ENCODE peak calls at places on chromosomes 13 and 19, in four cellular contexts. G is fibroblast of mammary gland, C is stomach, B is testis. Y is an unnamed sample.

GRCh38 chr19:31338069-31338767 is 11.0 kb downstream of the TSHZ3 start:
- DNase-seq in G (peak), C (no peak), B (peak), Y (peak)

GRCh38 chr19:10808937-10809655 is 26.9 kb downstream of the TMED1 start:
- DNase-seq in G (peak), C (peak), B (no peak), Y (peak)

GRCh38 chr13:20993661-20994440 is 67.5 kb downstream of the LATS2 start:
- DNase-seq in G (peak), C (no peak), B (peak), Y (peak)

GRCh38 chr19:35295792-35296462 is 4.0 kb downstream of the MAG start:
- DNase-seq in G (no peak), C (no peak), B (no peak), Y (no peak)

GRCh38 chr19:51030631-51031030 is 4.2 kb downstream of the KLK12 start:
- DNase-seq in G (no peak), C (no peak), B (no peak), Y (no peak)

GRCh38 chr13:50441141-50441540 is 402.4 kb downstream of the DLEU7 start:
- DNase-seq in G (no peak), C (no peak), B (no peak), Y (peak)

GRCh38 chr13:106488075-106488474 is 47.4 kb downstream of the EFNB2 start:
- DNase-seq in G (no peak), C (no peak), B (no peak), Y (no peak)

GRCh38 chr19:55640043-55640576 is 692 bp upstream of the ZNF580 start:
- DNase-seq in G (peak), C (peak), B (peak), Y (peak)

GRCh38 chr13:97417698-97418097 is 16.3 kb upstream of the RAP2A start:
- DNase-seq in G (no peak), C (no peak), B (no peak), Y (no peak)

GRCh38 chr13:98581971-98582702 is 5.2 kb upstream of the STK24 start:
- DNase-seq in G (peak), C (no peak), B (no peak), Y (peak)

GRCh38 chr19:51380379-51380778 is 7.4 kb downstream of the LIM2 start:
- DNase-seq in G (no peak), C (no peak), B (no peak), Y (no peak)

GRCh38 chr19:37986048-37986750 is 79.2 kb downstream of the SIPA1L3 start:
- DNase-seq in G (no peak), C (no peak), B (no peak), Y (no peak)

GRCh38 chr13:112842343-112842856 is 126.6 kb upstream of the MCF2L start:
- DNase-seq in G (peak), C (no peak), B (peak), Y (no peak)

GRCh38 chr19:1070931-1071791 is 4.2 kb downstream of the ARHGAP45 start:
- DNase-seq in G (no peak), C (no peak), B (no peak), Y (no peak)

GRCh38 chr13:99926014-99926731 is 45.4 kb downstream of the ZIC5 start:
- DNase-seq in G (peak), C (peak), B (peak), Y (peak)

GRCh38 chr13:23953860-23954512 is 56.7 kb upstream of the C1QTNF9B start:
- DNase-seq in G (no peak), C (no peak), B (peak), Y (no peak)

GRCh38 chr19:8973501-8974091 is 36.6 kb downstream of the MUC16 start:
- DNase-seq in G (no peak), C (no peak), B (peak), Y (no peak)

GRCh38 chr13:35797244-35797643 is 320.8 kb upstream of the MAB21L1 start:
- DNase-seq in G (no peak), C (no peak), B (no peak), Y (no peak)

GRCh38 chr13:47831265-47831664 is 169.8 kb downstream of the SUCLA2 start:
- DNase-seq in G (peak), C (no peak), B (no peak), Y (peak)

GRCh38 chr13:100173203-100173602 is 84.3 kb downstream of the PCCA start:
- DNase-seq in G (no peak), C (no peak), B (no peak), Y (no peak)

GRCh38 chr13:79593611-79594275 is 112.8 kb downstream of the NDFIP2 start:
- DNase-seq in G (peak), C (no peak), B (no peak), Y (peak)

GRCh38 chr13:111167290-111167689 is 52.2 kb downstream of the ARHGEF7 start:
- DNase-seq in G (no peak), C (no peak), B (no peak), Y (no peak)

GRCh38 chr13:65864039-65864438 is 1366.1 kb downstream of the PCDH9 start:
- DNase-seq in G (no peak), C (no peak), B (no peak), Y (no peak)

GRCh38 chr13:42575938-42576337 is 2.0 kb downstream of the TNFSF11 start:
- DNase-seq in G (no peak), C (no peak), B (no peak), Y (no peak)

GRCh38 chr13:97254809-97255208 is 32.7 kb downstream of the MBNL2 start:
- DNase-seq in G (peak), C (no peak), B (no peak), Y (peak)

GRCh38 chr19:42440357-42441046 is 2.2 kb downstream of the CXCL17 start:
- DNase-seq in G (peak), C (peak), B (peak), Y (peak)

GRCh38 chr19:23381114-23381513 is 14.2 kb downstream of the ZNF91 start:
- DNase-seq in G (no peak), C (no peak), B (no peak), Y (no peak)

GRCh38 chr19:41449079-41449864 is 6.3 kb downstream of the ERICH4 start:
- DNase-seq in G (peak), C (peak), B (peak), Y (peak)

GRCh38 chr13:87671031-87671823 is at the start of gene SLITRK5:
- DNase-seq in G (peak), C (peak), B (peak), Y (peak)
- H3K4me3 ChIP-seq in G (peak), C (peak), B (peak), Y (peak)

DNA sequence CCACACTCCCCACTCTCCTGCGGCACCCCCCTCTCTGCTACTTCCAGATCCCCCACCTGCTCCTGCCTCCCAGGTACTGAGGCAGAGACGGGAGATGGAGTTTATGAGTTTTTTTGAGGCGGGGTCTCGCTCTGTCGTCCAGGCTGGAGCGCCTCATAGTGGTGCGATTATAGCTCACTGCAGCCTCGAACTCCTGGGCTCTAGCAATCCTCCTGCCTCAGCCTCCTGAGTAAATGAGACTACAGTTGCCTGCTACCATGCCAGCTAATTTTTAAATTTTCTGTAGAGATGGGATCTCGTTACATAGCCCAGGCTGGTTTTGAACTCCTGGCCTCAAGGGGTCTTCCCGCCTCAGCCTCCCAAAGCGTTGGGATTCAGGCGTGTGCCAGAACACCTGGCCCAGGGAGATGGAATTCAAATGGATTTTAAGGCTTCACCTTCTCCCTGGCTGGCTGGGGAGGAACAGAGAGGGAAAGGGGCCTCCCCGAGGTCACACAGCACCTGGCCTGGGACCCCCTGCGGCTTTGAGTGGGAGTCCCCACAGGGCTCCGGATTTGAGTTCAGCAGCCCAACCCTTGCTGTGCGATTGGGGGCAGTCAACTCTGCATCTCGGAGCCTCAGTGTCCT is 19.5 kb upstream of the TNFAIP8L1 start:
- DNase-seq in G (no peak), C (no peak), B (no peak), Y (no peak)
- TF ChIP-seq CTCF in G (no peak), C (no peak), B (no peak), Y (no peak)

DNA sequence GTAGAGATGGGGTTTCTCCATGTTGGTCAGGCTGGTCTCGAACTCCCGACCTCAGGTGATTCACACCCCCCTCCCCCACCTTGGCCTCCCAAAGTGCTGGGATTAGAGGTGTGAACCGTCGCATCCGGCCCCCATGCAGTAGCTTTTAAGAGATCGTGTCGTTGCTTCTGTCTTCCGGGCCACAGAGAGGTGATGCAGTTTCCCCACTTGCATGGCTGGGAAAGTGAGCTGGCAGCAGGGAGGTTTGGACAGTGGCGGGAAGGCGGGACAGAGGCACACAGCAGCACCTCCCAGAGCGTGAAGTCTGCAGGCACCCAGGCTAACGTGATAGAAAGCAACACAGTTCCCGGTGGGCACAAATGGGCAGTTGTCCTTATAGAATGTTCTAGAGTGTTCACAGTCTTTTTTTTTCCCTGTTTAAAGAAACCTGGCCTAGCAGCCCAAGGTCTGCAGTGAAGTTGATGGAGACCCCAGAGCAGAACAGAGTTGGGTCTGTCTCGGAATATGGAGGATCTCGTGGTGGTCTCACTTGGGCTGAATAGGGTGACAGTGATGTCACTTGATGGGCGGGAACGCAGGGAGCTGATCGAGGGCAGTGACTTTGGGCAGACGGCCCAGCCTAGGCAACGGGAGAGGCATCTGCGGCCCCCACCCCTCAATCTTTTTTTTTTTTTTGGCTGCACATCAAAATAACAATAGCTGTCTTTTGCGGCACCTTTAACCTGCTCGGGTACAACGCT is 4.9 kb downstream of the UHRF1 start:
- DNase-seq in G (no peak), C (no peak), B (no peak), Y (no peak)
- H3K4me3 ChIP-seq in G (no peak), C (no peak), B (no peak), Y (no peak)

GRCh38 chr19:14320253-14320652 is 61.0 kb upstream of the ADGRE5 start:
- DNase-seq in G (no peak), C (no peak), B (no peak), Y (no peak)

GRCh38 chr19:14318873-14319272 is 62.4 kb upstream of the ADGRE5 start:
- DNase-seq in G (no peak), C (no peak), B (peak), Y (no peak)

GRCh38 chr19:14310055-14310454 is 71.2 kb upstream of the ADGRE5 start:
- DNase-seq in G (no peak), C (no peak), B (no peak), Y (no peak)

GRCh38 chr19:14317157-14317556 is 64.1 kb upstream of the ADGRE5 start:
- DNase-seq in G (no peak), C (no peak), B (no peak), Y (no peak)

GRCh38 chr19:14315433-14315832 is 65.8 kb upstream of the ADGRE5 start:
- DNase-seq in G (no peak), C (no peak), B (no peak), Y (no peak)
- TF ChIP-seq CTCF in G (no peak), C (no peak), B (no peak), Y (peak)

GRCh38 chr19:52660981-52661380 is 22.8 kb upstream of the ZNF83 start:
- DNase-seq in G (peak), C (no peak), B (no peak), Y (peak)
- H3K4me3 ChIP-seq in G (no peak), C (no peak), B (no peak), Y (no peak)

GRCh38 chr19:46992699-46993535 is 26.7 kb upstream of the NPAS1 start:
- DNase-seq in G (no peak), C (no peak), B (peak), Y (no peak)

GRCh38 chr19:46998445-46999142 is 21.0 kb upstream of the NPAS1 start:
- DNase-seq in G (peak), C (no peak), B (no peak), Y (no peak)

GRCh38 chr19:46994141-46994686 is 25.4 kb upstream of the NPAS1 start:
- DNase-seq in G (no peak), C (no peak), B (no peak), Y (no peak)

GRCh38 chr19:46993622-46994021 is 26.0 kb upstream of the NPAS1 start:
- DNase-seq in G (no peak), C (no peak), B (no peak), Y (no peak)

DNA sequence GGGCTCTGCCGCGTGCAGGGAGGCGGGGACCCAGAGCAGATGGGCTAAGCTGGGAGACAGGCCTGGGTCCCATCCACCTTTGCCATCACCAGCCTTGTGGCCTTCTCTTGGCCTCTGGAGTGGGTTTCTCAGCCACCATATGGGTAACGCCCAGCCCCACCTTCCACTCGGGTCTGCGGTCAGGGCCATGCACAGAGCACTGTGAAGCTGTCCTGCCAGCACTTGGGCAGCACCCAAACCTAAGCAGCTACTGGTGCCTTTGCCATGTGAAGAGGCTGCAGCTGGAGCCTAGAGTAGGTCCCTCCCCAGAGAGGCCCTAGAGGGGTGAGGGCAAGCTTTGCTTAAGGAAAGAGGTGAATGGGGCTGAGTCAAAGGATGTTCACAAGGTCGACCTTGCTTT is 24.1 kb upstream of the NPAS1 start:
- DNase-seq in G (no peak), C (no peak), B (no peak), Y (no peak)
- TF ChIP-seq CTCF in G (no peak), C (no peak), B (no peak), Y (no peak)

DNA sequence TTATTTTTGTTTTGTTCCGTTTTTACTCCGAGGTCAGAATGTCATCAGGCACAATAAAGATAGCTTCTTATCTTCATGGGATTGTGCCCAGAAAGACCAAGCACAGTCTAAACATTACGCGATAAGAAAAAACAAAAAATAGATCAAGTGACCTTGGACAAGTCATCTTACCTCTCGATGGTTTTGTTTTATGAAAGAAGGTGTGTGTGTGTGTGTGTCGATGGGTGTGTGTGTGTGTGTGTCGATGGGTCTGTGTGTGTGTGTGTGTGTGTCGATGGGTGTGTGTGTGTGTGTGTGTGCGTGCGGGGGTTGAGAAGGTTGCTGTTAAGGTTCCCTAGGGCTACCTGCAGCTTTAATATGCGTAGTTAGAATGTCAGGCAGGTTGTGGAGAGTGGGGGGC is 616 bp upstream of the ATP8A2 start:
- DNase-seq in G (no peak), C (no peak), B (no peak), Y (no peak)
- H3K4me3 ChIP-seq in G (no peak), C (no peak), B (no peak), Y (no peak)

DNA sequence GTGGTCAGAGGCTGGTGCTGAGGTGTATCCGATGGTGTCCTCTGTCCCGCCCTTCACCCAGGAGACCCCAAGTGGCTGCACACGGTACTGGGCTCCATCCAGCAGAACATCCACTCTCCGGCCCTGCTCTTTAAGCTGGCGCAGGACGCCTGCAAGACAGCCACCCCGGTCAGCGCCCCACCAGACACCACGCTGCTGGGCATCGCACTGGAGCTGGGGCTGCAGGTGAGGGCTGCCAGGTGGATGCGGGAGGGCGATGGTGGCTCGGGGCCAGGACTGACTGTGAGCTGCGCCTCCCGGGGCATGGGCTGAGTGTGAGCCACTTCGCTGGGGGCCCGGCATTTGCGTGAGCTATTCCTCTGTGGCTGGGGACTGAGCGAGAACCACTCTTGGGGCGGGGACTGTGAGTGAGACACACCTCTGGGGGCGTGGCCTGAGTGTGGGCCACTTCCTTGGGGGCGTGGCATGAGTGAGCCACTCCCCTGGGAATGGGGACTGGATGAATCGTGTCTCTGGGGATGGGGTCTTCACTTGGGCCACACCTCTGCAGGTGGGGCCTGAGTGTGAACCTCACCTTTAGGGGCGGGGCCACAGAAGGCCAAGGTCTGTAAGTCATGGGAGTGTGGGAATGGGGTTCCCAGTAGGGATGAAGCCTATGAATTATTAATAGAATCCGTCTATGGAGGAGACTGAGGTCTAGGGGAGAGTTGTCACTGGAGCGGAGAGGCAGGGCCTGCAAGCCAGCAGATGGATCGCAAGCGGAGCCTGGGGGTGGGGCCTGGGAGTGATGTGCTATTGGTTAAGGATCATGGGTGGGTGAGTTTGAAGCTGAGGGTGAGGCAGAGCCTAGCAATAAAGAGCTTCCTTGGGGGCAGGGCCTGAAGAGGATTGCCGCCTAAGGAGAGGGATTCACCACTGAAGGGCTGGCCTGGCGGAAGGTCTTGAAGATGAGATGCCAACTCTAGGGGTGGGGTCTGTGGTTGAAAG is 30.5 kb downstream of the ZSWIM4 start:
- DNase-seq in G (no peak), C (no peak), B (no peak), Y (peak)
- TF ChIP-seq CTCF in G (no peak), C (no peak), B (no peak), Y (no peak)

DNA sequence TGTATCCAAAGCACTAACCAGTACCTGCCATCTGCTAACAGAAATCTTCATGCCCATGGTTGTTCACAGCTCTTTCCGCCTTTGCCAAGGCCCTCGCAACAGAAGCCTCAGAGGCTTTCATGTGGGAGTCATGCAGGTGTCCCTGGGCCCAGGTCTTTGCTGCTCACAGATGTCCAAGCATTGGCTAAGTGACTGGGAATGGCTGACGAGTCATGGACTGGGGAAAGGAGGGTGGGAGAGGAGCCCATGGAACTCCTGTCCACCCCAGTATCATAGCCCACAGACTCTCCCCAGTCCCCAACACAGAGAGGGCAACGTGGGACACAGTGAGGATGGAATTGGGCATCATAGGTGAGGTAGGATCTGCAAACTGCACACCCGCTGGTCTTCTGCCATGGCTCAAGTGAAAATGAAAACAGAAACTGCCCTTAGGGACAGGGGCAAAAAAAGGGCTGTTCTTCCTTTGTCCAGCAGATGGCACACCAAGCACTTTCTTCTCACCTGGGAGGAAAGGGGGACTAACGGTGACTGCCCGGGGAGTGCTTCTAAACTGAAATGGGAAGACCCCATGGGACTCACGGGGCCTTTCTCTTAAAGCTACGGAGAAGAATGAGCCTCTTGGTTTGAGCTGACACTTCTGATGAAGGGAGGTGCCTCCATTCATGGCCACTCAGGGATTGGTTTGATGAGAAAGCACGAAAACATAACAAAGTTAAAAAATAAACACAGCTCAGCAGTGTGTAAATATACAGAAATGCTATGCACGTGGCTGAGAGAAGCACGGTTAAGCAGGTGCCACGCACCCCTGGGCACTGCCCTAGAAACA is 11.1 kb upstream of the DHRS12 start:
- DNase-seq in G (peak), C (peak), B (peak), Y (peak)
- H3K4me3 ChIP-seq in G (no peak), C (peak), B (no peak), Y (peak)

Y was measured in AG10803.